ENCODE peak calls at places on chromosomes 2 and 18, in six cellular contexts. U is endothelial cell of umbilical vein, Y is A549, Z is mesothelial cell of epicardium, B is body of pancreas, O is stomach. I is an unnamed sample.
A peak's percentile ranks its signal among the peaks of the same experiment; 100 is the strongest.

GRCh38 chr18:79522451-79523220 is 126.9 kb downstream of the NFATC1 start:
- DNase-seq in Y (no peak), Z (no peak), B (no peak), O (no peak), U (no peak), I (no peak)

GRCh38 chr2:61362873-61363272 is 108.0 kb downstream of the USP34 start:
- DNase-seq in Y (no peak), Z (no peak), O (no peak), U (no peak), B (no peak), I (no peak)

GRCh38 chr2:200778038-200778437 is 33.7 kb upstream of the BZW1 start:
- DNase-seq in B (no peak), Z (no peak), Y (no peak), U (peak; percentile 76), O (no peak), I (no peak)

GRCh38 chr2:46352621-46353020 is 55.4 kb downstream of the EPAS1 start:
- DNase-seq in U (peak; percentile 80), Y (no peak), B (no peak), Z (no peak), O (no peak), I (no peak)

GRCh38 chr2:14232212-14232611 is 400.3 kb upstream of the LRATD1 start:
- DNase-seq in B (no peak), O (no peak), Y (no peak), Z (no peak), U (no peak), I (no peak)

GRCh38 chr2:134818321-134818720 is 20.1 kb upstream of the ACMSD start:
- DNase-seq in Y (no peak), U (peak; percentile 14), B (peak; percentile 37), Z (no peak), O (no peak), I (no peak)

GRCh38 chr2:17752892-17753802 is 463 bp downstream of the SMC6 start:
- DNase-seq in U (peak; percentile 59), Z (peak; percentile 37), Y (peak; percentile 53), O (peak; percentile 56), B (peak; percentile 56), I (peak; percentile 46)

GRCh38 chr18:36522503-36522902 is 225.0 kb downstream of the FHOD3 start:
- DNase-seq in Y (no peak), Z (no peak), B (no peak), O (no peak), U (no peak), I (no peak)

GRCh38 chr2:156309922-156310321 is 22.6 kb downstream of the NR4A2 start:
- DNase-seq in O (no peak), U (no peak), B (no peak), Z (no peak), Y (no peak), I (no peak)

GRCh38 chr2:3198119-3198518 is 179.5 kb downstream of the EIPR1 start:
- DNase-seq in O (no peak), Z (no peak), U (no peak), B (no peak), Y (no peak), I (peak; percentile 34)

GRCh38 chr2:217924346-217924901 is 78.4 kb downstream of the TNS1 start:
- DNase-seq in O (no peak), B (no peak), Y (no peak), Z (no peak), U (no peak), I (no peak)

GRCh38 chr2:131492418-131493198 is 411 bp upstream of the MZT2A start:
- DNase-seq in B (peak; percentile 96), U (peak; percentile 93), Y (peak; percentile 93), O (peak; percentile 93), Z (peak; percentile 90), I (peak; percentile 83)

GRCh38 chr2:200156140-200156858 is 150.2 kb upstream of the SPATS2L start:
- DNase-seq in Y (peak; percentile 24), B (peak; percentile 38), O (no peak), Z (no peak), U (peak; percentile 8), I (no peak)

GRCh38 chr18:1017227-1017626 is 112.6 kb downstream of the ADCYAP1 start:
- DNase-seq in B (no peak), O (no peak), Z (no peak), U (no peak), Y (no peak), I (no peak)

GRCh38 chr2:222038086-222038802 is 260.6 kb downstream of the PAX3 start:
- DNase-seq in B (no peak), U (no peak), Z (no peak), Y (no peak), O (no peak), I (no peak)

GRCh38 chr2:120559401-120559800 is 176.3 kb upstream of the GLI2 start:
- DNase-seq in B (no peak), Y (no peak), U (no peak), O (no peak), Z (no peak), I (no peak)

GRCh38 chr2:74357627-74358026 is 14.4 kb upstream of the SLC4A5 start:
- DNase-seq in U (no peak), B (no peak), O (no peak), Y (no peak), Z (no peak), I (no peak)

GRCh38 chr18:23178661-23179081 is 43.4 kb downstream of the CABLES1 start:
- DNase-seq in U (no peak), B (peak; percentile 52), O (peak; percentile 67), Z (no peak), Y (no peak), I (no peak)

GRCh38 chr2:39407516-39408296 is 29.4 kb downstream of the MAP4K3 start:
- DNase-seq in U (peak; percentile 41), B (no peak), Y (no peak), O (no peak), Z (no peak), I (no peak)

GRCh38 chr2:47065771-47066380 is 89.2 kb downstream of the STPG4 start:
- DNase-seq in U (peak; percentile 71), B (no peak), O (no peak), Y (no peak), Z (no peak), I (no peak)

GRCh38 chr2:15616850-15617777 is 25.4 kb downstream of the DDX1 start:
- DNase-seq in Z (no peak), Y (no peak), U (no peak), B (no peak), O (no peak), I (no peak)

GRCh38 chr2:158024288-158024898 is 77.3 kb upstream of the UPP2 start:
- DNase-seq in Z (no peak), Y (peak; percentile 18), U (peak; percentile 61), O (peak; percentile 54), B (peak; percentile 42), I (peak; percentile 58)

GRCh38 chr2:120531365-120531764 is 185.4 kb downstream of the INHBB start:
- DNase-seq in Y (no peak), U (no peak), O (no peak), B (no peak), Z (no peak), I (no peak)

GRCh38 chr18:58687871-58688308 is 16.6 kb downstream of the MALT1 start:
- DNase-seq in U (peak; percentile 18), O (no peak), Y (no peak), B (no peak), Z (no peak), I (no peak)

GRCh38 chr2:182615036-182615435 is 101.0 kb upstream of the DNAJC10 start:
- DNase-seq in U (no peak), Y (no peak), Z (no peak), O (no peak), B (no peak), I (no peak)

GRCh38 chr2:224222320-224222719 is 179.6 kb downstream of the FAM124B start:
- DNase-seq in B (no peak), O (no peak), Y (no peak), U (peak; percentile 32), Z (no peak), I (no peak)

GRCh38 chr2:239650674-239651073 is 249.9 kb upstream of the HDAC4 start:
- DNase-seq in U (no peak), O (no peak), Z (no peak), B (no peak), Y (no peak), I (no peak)

GRCh38 chr2:38109732-38110181 is 33.8 kb upstream of the CYP1B1 start:
- DNase-seq in Y (peak; percentile 45), U (no peak), B (peak; percentile 31), O (no peak), Z (no peak), I (no peak)

GRCh38 chr2:217371681-217372297 is 511.9 kb upstream of the TNP1 start:
- DNase-seq in O (no peak), Y (no peak), U (no peak), Z (no peak), B (peak; percentile 16), I (no peak)

GRCh38 chr2:118686364-118686763 is 161.1 kb downstream of the EN1 start:
- DNase-seq in Y (no peak), O (no peak), Z (no peak), B (no peak), U (no peak), I (no peak)

GRCh38 chr2:37573406-37573805 is 98.0 kb downstream of the CDC42EP3 start:
- DNase-seq in Z (no peak), B (no peak), U (no peak), Y (no peak), O (no peak), I (no peak)

DNA sequence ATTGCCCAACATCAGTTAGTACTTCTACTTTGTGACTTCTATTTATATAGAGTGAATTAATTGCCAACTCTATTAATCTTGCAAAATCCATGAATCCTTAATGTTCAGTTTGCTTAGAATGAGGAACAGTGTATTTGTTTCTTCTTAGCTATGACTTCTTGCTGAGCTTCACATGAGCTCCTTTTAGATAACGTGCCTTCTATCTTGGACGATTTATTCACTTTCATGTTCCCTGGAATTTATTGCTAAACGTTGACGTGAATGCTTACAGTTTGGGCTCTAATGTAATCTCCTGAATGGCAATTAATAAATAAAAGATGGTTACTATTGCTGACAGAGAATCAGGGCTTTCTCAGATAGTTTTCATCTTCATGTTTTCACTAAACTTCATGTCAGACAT is 384.5 kb upstream of the NRP2 start:
- DNase-seq in U (no peak), Y (no peak), B (no peak), Z (no peak), O (no peak), I (no peak)
- TF ChIP-seq CTCF in U (no peak), Y (no peak), B (no peak), Z (no peak), O (no peak), I (no peak)

GRCh38 chr2:1894578-1894977 is 150.3 kb upstream of the PXDN start:
- DNase-seq in B (no peak), U (no peak), O (no peak), Y (no peak), Z (no peak), I (no peak)
- TF ChIP-seq CTCF in B (no peak), U (no peak), O (no peak), Y (no peak), Z (no peak), I (no peak)

GRCh38 chr2:67137699-67138098 is 259.4 kb upstream of the ETAA1 start:
- DNase-seq in Y (no peak), B (no peak), O (no peak), Z (no peak), U (peak; percentile 21), I (no peak)

GRCh38 chr2:67145851-67146250 is 251.3 kb upstream of the ETAA1 start:
- DNase-seq in B (no peak), Z (no peak), O (no peak), Y (no peak), U (no peak), I (no peak)

GRCh38 chr2:67142741-67143140 is 254.4 kb upstream of the ETAA1 start:
- DNase-seq in U (no peak), Z (no peak), O (no peak), Y (no peak), B (no peak), I (no peak)
- TF ChIP-seq CTCF in U (no peak), Z (no peak), O (no peak), Y (no peak), B (no peak), I (no peak)

GRCh38 chr2:70086278-70086837 is 919 bp upstream of the PCBP1 start:
- DNase-seq in U (peak; percentile 91), Y (peak; percentile 71), Z (peak; percentile 39), O (peak; percentile 68), B (peak; percentile 70), I (peak; percentile 58)
- TF ChIP-seq CTCF in U (no peak), Y (no peak), Z (no peak), O (no peak), B (no peak), I (no peak)

I was measured in neural crest cell.